ENCODE peak calls at places on chromosome 4, in four cellular contexts. One of them, this sample, is unnamed. For H3K4me1, the result is how much of the 10 kb centered on the place peaks cover.

GRCh38 chr4:11228575-11228974 is 200.1 kb downstream of the HS3ST1 start:
- DNase-seq in heart right ventricle: no peak
- DNase-seq in psoas muscle: no peak
- DNase-seq in IMR-90: no peak
- DNase-seq in this sample: no peak

GRCh38 chr4:133694416-133694815 is 507.2 kb downstream of the PABPC4L start:
- DNase-seq in psoas muscle: no peak
- DNase-seq in heart right ventricle: no peak
- DNase-seq in IMR-90: no peak
- DNase-seq in this sample: no peak

GRCh38 chr4:32775049-32775448 is 2054.9 kb downstream of the PCDH7 start:
- DNase-seq in heart right ventricle: no peak
- DNase-seq in psoas muscle: no peak
- DNase-seq in IMR-90: no peak
- DNase-seq in this sample: no peak

GRCh38 chr4:176538217-176538925 is 218.6 kb downstream of the SPCS3 start:
- DNase-seq in heart right ventricle: no peak
- DNase-seq in psoas muscle: no peak
- DNase-seq in IMR-90: peak
- DNase-seq in this sample: no peak

GRCh38 chr4:6107886-6108285 is 89.7 kb upstream of the C4orf50 start:
- DNase-seq in psoas muscle: no peak
- DNase-seq in heart right ventricle: no peak
- DNase-seq in IMR-90: no peak
- DNase-seq in this sample: no peak

GRCh38 chr4:1010522-1011021 is 854 bp upstream of the FGFRL1 start:
- DNase-seq in psoas muscle: peak
- DNase-seq in heart right ventricle: peak
- DNase-seq in IMR-90: peak
- DNase-seq in this sample: peak

GRCh38 chr4:8328866-8329559 is 59.5 kb downstream of the HTRA3 start:
- DNase-seq in IMR-90: no peak
- DNase-seq in psoas muscle: peak
- DNase-seq in heart right ventricle: no peak
- DNase-seq in this sample: no peak

GRCh38 chr4:83556006-83556712 is 20.3 kb downstream of the GPAT3 start:
- DNase-seq in IMR-90: no peak
- DNase-seq in heart right ventricle: no peak
- DNase-seq in psoas muscle: no peak
- DNase-seq in this sample: no peak

GRCh38 chr4:36020351-36020750 is 224.0 kb downstream of the ARAP2 start:
- DNase-seq in IMR-90: no peak
- DNase-seq in heart right ventricle: no peak
- DNase-seq in psoas muscle: no peak
- DNase-seq in this sample: no peak

GRCh38 chr4:4754641-4755040 is 104.8 kb upstream of the MSX1 start:
- DNase-seq in IMR-90: no peak
- DNase-seq in psoas muscle: no peak
- DNase-seq in heart right ventricle: no peak
- DNase-seq in this sample: no peak

GRCh38 chr4:6437682-6438264 is 34.6 kb downstream of the PPP2R2C start:
- DNase-seq in psoas muscle: no peak
- DNase-seq in IMR-90: no peak
- DNase-seq in heart right ventricle: no peak
- DNase-seq in this sample: no peak

GRCh38 chr4:86333236-86333635 is 26.6 kb downstream of the MAPK10 start:
- DNase-seq in heart right ventricle: no peak
- DNase-seq in psoas muscle: no peak
- DNase-seq in IMR-90: no peak
- DNase-seq in this sample: no peak

GRCh38 chr4:40688446-40689095 is 58.9 kb upstream of the RBM47 start:
- DNase-seq in heart right ventricle: no peak
- DNase-seq in IMR-90: no peak
- DNase-seq in psoas muscle: no peak
- DNase-seq in this sample: no peak

GRCh38 chr4:87416965-87417364 is 5.4 kb upstream of the NUDT9 start:
- DNase-seq in psoas muscle: no peak
- DNase-seq in heart right ventricle: no peak
- DNase-seq in IMR-90: no peak
- DNase-seq in this sample: no peak

GRCh38 chr4:70946944-70947343 is 44.8 kb downstream of the MOB1B start:
- DNase-seq in IMR-90: peak
- DNase-seq in psoas muscle: no peak
- DNase-seq in heart right ventricle: no peak
- DNase-seq in this sample: no peak

GRCh38 chr4:36348403-36348938 is 67.1 kb downstream of the DTHD1 start:
- DNase-seq in IMR-90: no peak
- DNase-seq in psoas muscle: no peak
- DNase-seq in heart right ventricle: no peak
- DNase-seq in this sample: no peak

GRCh38 chr4:69881173-69881773 is 21.3 kb upstream of the SULT1E1 start:
- DNase-seq in heart right ventricle: no peak
- DNase-seq in psoas muscle: no peak
- DNase-seq in IMR-90: peak
- DNase-seq in this sample: no peak

GRCh38 chr4:22932326-22932725 is 239.6 kb downstream of the GBA3 start:
- DNase-seq in psoas muscle: no peak
- DNase-seq in IMR-90: no peak
- DNase-seq in heart right ventricle: peak
- DNase-seq in this sample: peak

GRCh38 chr4:154312246-154312645 is 179.4 kb downstream of the DCHS2 start:
- DNase-seq in IMR-90: no peak
- DNase-seq in psoas muscle: no peak
- DNase-seq in heart right ventricle: no peak
- DNase-seq in this sample: no peak

GRCh38 chr4:76698141-76698540 is 199.8 kb downstream of the SOWAHB start:
- DNase-seq in heart right ventricle: no peak
- DNase-seq in psoas muscle: no peak
- DNase-seq in IMR-90: no peak
- DNase-seq in this sample: no peak
- H3K4me1 ChIP-seq in heart right ventricle: under half
- H3K4me1 ChIP-seq in psoas muscle: under half
- H3K4me1 ChIP-seq in IMR-90: under half
- H3K4me1 ChIP-seq in this sample: under half

DNA sequence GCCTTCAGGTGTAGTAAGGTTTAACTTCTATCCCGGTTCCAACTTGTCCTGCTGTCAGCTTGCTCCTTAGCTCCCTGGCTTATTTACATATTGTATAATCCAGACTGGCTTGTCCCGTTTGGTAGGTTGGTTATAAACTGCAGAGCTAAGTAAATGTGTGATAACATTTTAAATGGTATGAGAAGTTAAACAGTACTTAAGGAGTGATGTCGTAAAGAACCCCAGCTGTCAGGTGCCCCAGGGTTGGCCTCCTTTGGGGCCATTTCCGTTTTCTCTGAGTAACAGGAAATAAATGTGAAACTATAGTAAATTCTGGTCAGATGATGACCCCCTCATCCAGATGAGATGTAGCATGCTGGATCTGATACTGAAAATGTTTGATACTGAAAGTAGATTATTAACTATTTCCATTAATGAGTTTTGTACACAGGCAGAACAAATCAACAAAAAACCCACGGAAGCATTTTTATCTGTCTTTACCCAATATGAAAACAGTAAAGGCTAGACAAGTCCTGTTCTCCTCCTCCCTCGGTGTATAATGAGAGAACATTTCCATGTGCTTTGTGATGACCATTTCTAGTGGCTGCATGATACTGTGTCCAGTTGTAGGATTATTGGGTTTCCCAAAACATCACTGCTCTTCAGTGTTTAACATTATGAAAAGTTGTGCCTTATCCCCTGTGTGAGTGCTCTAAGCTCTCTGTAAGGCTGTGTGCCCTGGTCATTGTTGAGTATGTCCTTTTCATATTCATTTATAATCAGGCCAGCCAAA is 22.4 kb downstream of the GAB1 start:
- DNase-seq in IMR-90: peak
- DNase-seq in psoas muscle: no peak
- DNase-seq in heart right ventricle: no peak
- DNase-seq in this sample: no peak
- H3K27ac ChIP-seq in IMR-90: peak
- H3K27ac ChIP-seq in psoas muscle: peak
- H3K27ac ChIP-seq in heart right ventricle: peak
- H3K27ac ChIP-seq in this sample: peak

GRCh38 chr4:97952763-97953162 is 190.5 kb downstream of the STPG2 start:
- DNase-seq in psoas muscle: no peak
- DNase-seq in IMR-90: no peak
- DNase-seq in heart right ventricle: no peak
- DNase-seq in this sample: no peak
- H3K4me1 ChIP-seq in psoas muscle: under half
- H3K4me1 ChIP-seq in IMR-90: under half
- H3K4me1 ChIP-seq in heart right ventricle: under half
- H3K4me1 ChIP-seq in this sample: under half

GRCh38 chr4:169063441-169063840 is 53.4 kb upstream of the CBR4 start:
- DNase-seq in heart right ventricle: no peak
- DNase-seq in IMR-90: no peak
- DNase-seq in psoas muscle: no peak
- DNase-seq in this sample: no peak

GRCh38 chr4:169058312-169058711 is 48.3 kb upstream of the CBR4 start:
- DNase-seq in IMR-90: no peak
- DNase-seq in heart right ventricle: peak
- DNase-seq in psoas muscle: peak
- DNase-seq in this sample: no peak

GRCh38 chr4:169060396-169061081 is 50.5 kb upstream of the CBR4 start:
- DNase-seq in psoas muscle: no peak
- DNase-seq in heart right ventricle: no peak
- DNase-seq in IMR-90: no peak
- DNase-seq in this sample: no peak

GRCh38 chr4:169062861-169063197 is 52.8 kb upstream of the CBR4 start:
- DNase-seq in heart right ventricle: no peak
- DNase-seq in psoas muscle: no peak
- DNase-seq in IMR-90: peak
- DNase-seq in this sample: no peak

DNA sequence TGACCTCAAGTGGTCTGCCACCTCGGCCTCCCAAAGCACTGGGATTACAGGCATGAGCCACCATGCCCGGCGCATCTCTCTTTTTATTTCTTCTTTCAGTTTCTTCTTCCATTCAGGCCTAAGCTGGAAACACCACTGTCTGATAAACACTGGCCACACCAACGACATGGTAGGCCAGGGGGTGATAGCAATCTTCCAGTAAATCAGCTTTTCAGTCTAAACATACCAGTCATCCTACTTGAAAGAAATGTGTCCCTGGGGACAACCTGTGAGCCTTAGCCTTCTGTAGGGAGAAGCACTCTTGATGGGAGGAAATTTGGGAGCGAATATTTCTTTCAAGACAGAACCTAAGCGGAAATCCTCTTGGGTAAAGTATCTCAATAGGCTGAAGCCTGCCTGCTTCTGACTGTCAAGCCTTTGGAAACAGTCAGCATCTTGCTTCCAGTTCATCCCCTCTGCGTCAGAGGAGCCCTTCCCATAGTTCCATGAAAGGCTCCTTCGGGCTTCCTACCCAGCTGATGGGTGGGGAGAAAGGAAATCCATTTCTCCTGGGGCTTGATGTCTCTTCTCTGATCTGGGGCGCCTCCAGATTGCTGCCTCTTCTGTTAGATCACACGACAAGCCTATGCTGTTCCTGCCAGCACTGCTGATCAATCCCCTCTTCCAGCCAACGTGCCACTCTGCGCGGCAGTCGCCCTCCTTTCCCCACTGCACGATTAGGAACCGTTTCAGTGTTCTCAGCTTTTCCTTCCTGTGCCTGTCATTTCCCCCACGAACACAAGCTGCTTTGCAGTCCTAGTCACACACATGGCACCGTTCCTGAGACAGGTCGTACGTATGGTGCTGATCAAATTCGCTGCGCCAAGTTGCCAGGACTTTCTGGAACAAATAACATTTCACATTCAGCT is 49.5 kb upstream of the CBR4 start:
- DNase-seq in psoas muscle: peak
- DNase-seq in heart right ventricle: peak
- DNase-seq in IMR-90: no peak
- DNase-seq in this sample: peak
- H3K27ac ChIP-seq in psoas muscle: peak
- H3K27ac ChIP-seq in heart right ventricle: peak
- H3K27ac ChIP-seq in IMR-90: no peak
- H3K27ac ChIP-seq in this sample: peak

DNA sequence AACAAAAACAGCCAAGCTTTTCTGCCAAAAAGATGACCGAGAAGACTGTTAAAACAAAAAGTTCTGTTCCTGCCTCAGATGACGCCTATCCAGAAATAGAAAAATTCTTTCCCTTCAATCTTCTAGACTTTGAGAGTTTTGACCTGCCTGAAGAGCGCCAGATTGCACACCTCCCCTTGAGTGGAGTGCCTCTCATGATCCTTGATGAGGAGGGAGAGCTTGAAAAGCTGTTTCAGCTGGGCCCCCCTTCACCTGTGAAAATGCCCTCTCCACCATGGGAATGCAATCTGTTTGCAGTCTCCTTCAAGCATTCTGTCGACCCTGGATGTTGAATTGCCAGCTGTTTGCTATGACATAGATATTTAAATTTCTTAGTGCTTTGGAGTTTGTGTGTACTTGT is 481 bp downstream of the PTTG2 start:
- DNase-seq in psoas muscle: no peak
- DNase-seq in IMR-90: no peak
- DNase-seq in heart right ventricle: no peak
- DNase-seq in this sample: no peak
- H3K4me1 ChIP-seq in psoas muscle: under half
- H3K4me1 ChIP-seq in IMR-90: under half
- H3K4me1 ChIP-seq in heart right ventricle: under half
- H3K4me1 ChIP-seq in this sample: under half

GRCh38 chr4:113978105-113978504 is 1.3 kb downstream of the ARSJ start:
- DNase-seq in psoas muscle: no peak
- DNase-seq in heart right ventricle: no peak
- DNase-seq in IMR-90: no peak
- DNase-seq in this sample: no peak

GRCh38 chr4:113978561-113979156 is 788 bp downstream of the ARSJ start:
- DNase-seq in heart right ventricle: no peak
- DNase-seq in psoas muscle: no peak
- DNase-seq in IMR-90: peak
- DNase-seq in this sample: no peak

GRCh38 chr4:113979157-113979972 is at the start of gene ARSJ:
- DNase-seq in psoas muscle: peak
- DNase-seq in heart right ventricle: peak
- DNase-seq in IMR-90: peak
- DNase-seq in this sample: peak

GRCh38 chr4:113975578-113975977 is 3.9 kb downstream of the ARSJ start:
- DNase-seq in psoas muscle: no peak
- DNase-seq in heart right ventricle: no peak
- DNase-seq in IMR-90: no peak
- DNase-seq in this sample: no peak

GRCh38 chr4:113976937-113977855 is 2.3 kb downstream of the ARSJ start:
- DNase-seq in psoas muscle: no peak
- DNase-seq in IMR-90: peak
- DNase-seq in heart right ventricle: no peak
- DNase-seq in this sample: no peak
- H3K27ac ChIP-seq in psoas muscle: no peak
- H3K27ac ChIP-seq in IMR-90: peak
- H3K27ac ChIP-seq in heart right ventricle: peak
- H3K27ac ChIP-seq in this sample: no peak